ENCODE peak calls at places on chromosomes 12 and 14, in five cellular contexts. One of them, this sample, is unnamed.

GRCh38 chr14:105315941-105316562 is 1.5 kb downstream of the PACS2 start:
- DNase-seq in dermis blood vessel endothelial cell: no peak
- DNase-seq in left colon: no peak
- DNase-seq in SHP77: no peak
- DNase-seq in anterior cingulate cortex: no peak
- DNase-seq in this sample: no peak

GRCh38 chr12:15688838-15689237 is 100.3 kb downstream of the EPS8 start:
- DNase-seq in dermis blood vessel endothelial cell: no peak
- DNase-seq in left colon: no peak
- DNase-seq in SHP77: no peak
- DNase-seq in anterior cingulate cortex: no peak
- DNase-seq in this sample: no peak

GRCh38 chr12:26287666-26288408 is 92.5 kb downstream of the SSPN start:
- DNase-seq in dermis blood vessel endothelial cell: no peak
- DNase-seq in left colon: no peak
- DNase-seq in SHP77: no peak
- DNase-seq in anterior cingulate cortex: peak
- DNase-seq in this sample: peak

GRCh38 chr12:2988494-2988893 is 29.3 kb downstream of the TEAD4 start:
- DNase-seq in dermis blood vessel endothelial cell: no peak
- DNase-seq in left colon: no peak
- DNase-seq in SHP77: no peak
- DNase-seq in anterior cingulate cortex: no peak
- DNase-seq in this sample: no peak

GRCh38 chr12:6213969-6214368 is 13.8 kb downstream of the CD9 start:
- DNase-seq in dermis blood vessel endothelial cell: no peak
- DNase-seq in left colon: no peak
- DNase-seq in SHP77: no peak
- DNase-seq in anterior cingulate cortex: no peak
- DNase-seq in this sample: no peak

GRCh38 chr14:68947802-68948201 is 31.3 kb downstream of the ACTN1 start:
- DNase-seq in dermis blood vessel endothelial cell: peak
- DNase-seq in left colon: peak
- DNase-seq in SHP77: no peak
- DNase-seq in anterior cingulate cortex: no peak
- DNase-seq in this sample: no peak

GRCh38 chr14:68140111-68140741 is 320.6 kb downstream of the RAD51B start:
- DNase-seq in dermis blood vessel endothelial cell: peak
- DNase-seq in left colon: peak
- DNase-seq in SHP77: peak
- DNase-seq in anterior cingulate cortex: no peak
- DNase-seq in this sample: no peak

GRCh38 chr14:33120966-33121365 is 182.3 kb downstream of the NPAS3 start:
- DNase-seq in dermis blood vessel endothelial cell: no peak
- DNase-seq in left colon: no peak
- DNase-seq in SHP77: no peak
- DNase-seq in anterior cingulate cortex: no peak
- DNase-seq in this sample: no peak

GRCh38 chr12:54029529-54030441 is 1.5 kb downstream of the HOXC6 start:
- DNase-seq in dermis blood vessel endothelial cell: no peak
- DNase-seq in left colon: no peak
- DNase-seq in SHP77: no peak
- DNase-seq in anterior cingulate cortex: no peak
- DNase-seq in this sample: no peak

GRCh38 chr12:48758737-48759136 is 30.2 kb downstream of the ADCY6 start:
- DNase-seq in dermis blood vessel endothelial cell: no peak
- DNase-seq in left colon: no peak
- DNase-seq in SHP77: no peak
- DNase-seq in anterior cingulate cortex: no peak
- DNase-seq in this sample: no peak

GRCh38 chr14:75182820-75183219 is 6.4 kb upstream of the TMED10 start:
- DNase-seq in dermis blood vessel endothelial cell: no peak
- DNase-seq in left colon: no peak
- DNase-seq in SHP77: no peak
- DNase-seq in anterior cingulate cortex: no peak
- DNase-seq in this sample: no peak

GRCh38 chr14:104443391-104444158 is 136.0 kb upstream of the C14orf180 start:
- DNase-seq in dermis blood vessel endothelial cell: no peak
- DNase-seq in left colon: no peak
- DNase-seq in SHP77: no peak
- DNase-seq in anterior cingulate cortex: no peak
- DNase-seq in this sample: no peak

GRCh38 chr12:46455648-46456352 is 83.2 kb upstream of the SLC38A2 start:
- DNase-seq in dermis blood vessel endothelial cell: no peak
- DNase-seq in left colon: no peak
- DNase-seq in SHP77: no peak
- DNase-seq in anterior cingulate cortex: no peak
- DNase-seq in this sample: no peak

GRCh38 chr12:104044158-104044557 is 5.8 kb downstream of the GLT8D2 start:
- DNase-seq in dermis blood vessel endothelial cell: no peak
- DNase-seq in left colon: no peak
- DNase-seq in SHP77: no peak
- DNase-seq in anterior cingulate cortex: no peak
- DNase-seq in this sample: no peak

GRCh38 chr12:52903855-52904508 is 894 bp downstream of the KRT8 start:
- DNase-seq in dermis blood vessel endothelial cell: peak
- DNase-seq in left colon: no peak
- DNase-seq in SHP77: peak
- DNase-seq in anterior cingulate cortex: no peak
- DNase-seq in this sample: no peak

GRCh38 chr14:42224053-42224888 is 617.6 kb downstream of the LRFN5 start:
- DNase-seq in dermis blood vessel endothelial cell: peak
- DNase-seq in left colon: peak
- DNase-seq in SHP77: peak
- DNase-seq in anterior cingulate cortex: peak
- DNase-seq in this sample: no peak

GRCh38 chr12:92034858-92035401 is 110.7 kb downstream of the BTG1 start:
- DNase-seq in dermis blood vessel endothelial cell: peak
- DNase-seq in left colon: peak
- DNase-seq in SHP77: peak
- DNase-seq in anterior cingulate cortex: no peak
- DNase-seq in this sample: peak

GRCh38 chr12:113196996-113197395 is 11.5 kb downstream of the RITA1 start:
- DNase-seq in dermis blood vessel endothelial cell: peak
- DNase-seq in left colon: peak
- DNase-seq in SHP77: peak
- DNase-seq in anterior cingulate cortex: peak
- DNase-seq in this sample: peak

GRCh38 chr14:59690426-59690825 is 113.8 kb upstream of the CCDC175 start:
- DNase-seq in dermis blood vessel endothelial cell: no peak
- DNase-seq in left colon: no peak
- DNase-seq in SHP77: no peak
- DNase-seq in anterior cingulate cortex: no peak
- DNase-seq in this sample: no peak

GRCh38 chr12:132279184-132279889 is 50.1 kb downstream of the GALNT9 start:
- DNase-seq in dermis blood vessel endothelial cell: peak
- DNase-seq in left colon: peak
- DNase-seq in SHP77: peak
- DNase-seq in anterior cingulate cortex: no peak
- DNase-seq in this sample: no peak

GRCh38 chr12:104586325-104587048 is 129.7 kb downstream of the CHST11 start:
- DNase-seq in dermis blood vessel endothelial cell: no peak
- DNase-seq in left colon: no peak
- DNase-seq in SHP77: no peak
- DNase-seq in anterior cingulate cortex: no peak
- DNase-seq in this sample: no peak

GRCh38 chr12:32698285-32698684 is 19.2 kb downstream of the DNM1L start:
- DNase-seq in dermis blood vessel endothelial cell: peak
- DNase-seq in left colon: no peak
- DNase-seq in SHP77: peak
- DNase-seq in anterior cingulate cortex: no peak
- DNase-seq in this sample: no peak

GRCh38 chr12:32896438-32897275 is at the start of gene PKP2:
- DNase-seq in dermis blood vessel endothelial cell: peak
- DNase-seq in left colon: peak
- DNase-seq in SHP77: peak
- DNase-seq in anterior cingulate cortex: peak
- DNase-seq in this sample: no peak

This sample was measured in C1 segment of cervical spinal cord.